ENCODE peak calls at places on chromosome 1, in ten cellular contexts. K is stimulated activated CD4-positive, alpha-beta T cell treated with anti-CD3 and anti-CD28 coated beads, Interleukin-4, amount 100 ng/mL, for 48 hours; T is activated naive CD8-positive, alpha-beta T cell treated with anti-CD3 and anti-CD28 coated beads, Interleukin-2, amount 50 U/mL, for 24 hours; Z is ELF-1; W is GM23248; H is midbrain; B is iris pigment epithelial cell; J is D341Med; X is HTR-8/SVneo; D is HuH-7. M is an unnamed sample.

GRCh38 chr1:160260436-160261382 is 1.6 kb downstream of the DCAF8 start:
- DNase-seq in K (no peak), T (no peak), Z (peak), W (peak), H (no peak), B (peak), J (no peak), X (no peak), D (peak), M (no peak)

GRCh38 chr1:59146651-59147358 is 150.1 kb upstream of the FGGY start:
- DNase-seq in K (peak), T (peak), Z (peak), W (peak), H (peak), B (peak), J (peak), X (no peak), D (peak), M (no peak)

GRCh38 chr1:156707486-156708244 is 2.3 kb upstream of the CRABP2 start:
- DNase-seq in K (no peak), T (no peak), Z (peak), W (peak), H (no peak), B (no peak), J (peak), X (no peak), D (no peak), M (no peak)

GRCh38 chr1:156497078-156497742 is 3.4 kb downstream of the MEF2D start:
- DNase-seq in K (no peak), T (no peak), Z (no peak), W (peak), H (no peak), B (no peak), J (no peak), X (no peak), D (no peak), M (no peak)

GRCh38 chr1:182699673-182700350 is 15.4 kb upstream of the RGS8 start:
- DNase-seq in K (no peak), T (no peak), Z (peak), W (no peak), H (no peak), B (no peak), J (peak), X (no peak), D (no peak), M (peak)

GRCh38 chr1:67793562-67793961 is 39.7 kb downstream of the GNG12 start:
- DNase-seq in K (no peak), T (no peak), Z (no peak), W (peak), H (no peak), B (peak), J (no peak), X (no peak), D (no peak), M (no peak)

GRCh38 chr1:156220226-156220625 is 7.4 kb downstream of the PMF1 start:
- DNase-seq in K (no peak), T (no peak), Z (no peak), W (no peak), H (no peak), B (no peak), J (no peak), X (no peak), D (no peak), M (no peak)

GRCh38 chr1:37189111-37189510 is 154.8 kb upstream of the GRIK3 start:
- DNase-seq in K (no peak), T (no peak), Z (no peak), W (no peak), H (no peak), B (no peak), J (no peak), X (no peak), D (no peak), M (no peak)

GRCh38 chr1:95435611-95436010 is 201.6 kb downstream of the RWDD3 start:
- DNase-seq in K (no peak), T (no peak), Z (no peak), W (no peak), H (no peak), B (no peak), J (no peak), X (no peak), D (no peak), M (no peak)

GRCh38 chr1:30654188-30654587 is 69.2 kb downstream of the MATN1 start:
- DNase-seq in K (no peak), T (no peak), Z (no peak), W (no peak), H (no peak), B (no peak), J (no peak), X (no peak), D (no peak), M (no peak)

GRCh38 chr1:226738995-226739695 is at the start of gene ITPKB:
- DNase-seq in K (no peak), T (peak), Z (peak), W (peak), H (peak), B (peak), J (no peak), X (peak), D (no peak), M (no peak)

GRCh38 chr1:162235261-162235780 is 141.3 kb downstream of the SPATA46 start:
- DNase-seq in K (no peak), T (no peak), Z (no peak), W (peak), H (no peak), B (peak), J (no peak), X (no peak), D (no peak), M (no peak)

GRCh38 chr1:89938171-89939055 is 56.5 kb upstream of the ZNF326 start:
- DNase-seq in K (no peak), T (no peak), Z (no peak), W (peak), H (peak), B (peak), J (no peak), X (no peak), D (no peak), M (no peak)

GRCh38 chr1:216119600-216119999 is 303.6 kb downstream of the USH2A start:
- DNase-seq in K (no peak), T (no peak), Z (no peak), W (peak), H (no peak), B (peak), J (peak), X (peak), D (peak), M (peak)

M was measured in NCI-H524 treated with DMSO at 0.1 percent for 48 hours.